ENCODE peak calls at places on chromosomes 5 and 9, in seven cellular contexts. E is substantia nigra; G is stimulated activated CD4-positive, alpha-beta T cell treated with anti-CD3 and anti-CD28 coated beads, Interleukin-12 subunit alpha, Interleukin-12 subunit beta, amount 100 ng/mL, for 48 hours; R is effector memory CD4-positive, alpha-beta T cell; F is left colon; J is spleen; P is astrocyte of the hippocampus. T is an unnamed sample.

GRCh38 chr9:135155396-135155795 is 67.9 kb downstream of the OLFM1 start:
- DNase-seq in E (no peak), G (no peak), R (no peak), F (no peak), J (no peak), P (no peak), T (no peak)

GRCh38 chr5:141992349-141992963 is 20.4 kb downstream of the GNPDA1 start:
- DNase-seq in E (peak), G (peak), R (peak), F (peak), J (no peak), P (peak), T (peak)

GRCh38 chr9:22238809-22239684 is 207.6 kb upstream of the DMRTA1 start:
- DNase-seq in E (no peak), G (no peak), R (no peak), F (no peak), J (no peak), P (peak), T (no peak)

GRCh38 chr5:138950411-138951011 is 75.4 kb upstream of the LRRTM2 start:
- DNase-seq in E (no peak), G (no peak), R (no peak), F (no peak), J (peak), P (no peak), T (peak)

GRCh38 chr5:148730955-148731898 is 76.9 kb upstream of the HTR4 start:
- DNase-seq in E (peak), G (peak), R (peak), F (peak), J (no peak), P (peak), T (peak)

GRCh38 chr9:17280350-17281012 is 145.6 kb downstream of the CNTLN start:
- DNase-seq in E (no peak), G (no peak), R (no peak), F (no peak), J (no peak), P (peak), T (no peak)

GRCh38 chr5:132221781-132222648 is 5.6 kb downstream of the P4HA2 start:
- DNase-seq in E (peak), G (no peak), R (no peak), F (peak), J (peak), P (peak), T (peak)

GRCh38 chr9:134502261-134503211 is 139.1 kb upstream of the COL5A1 start:
- DNase-seq in E (no peak), G (no peak), R (no peak), F (peak), J (peak), P (peak), T (no peak)

GRCh38 chr5:109186759-109187158 is 223.0 kb downstream of the PJA2 start:
- DNase-seq in E (no peak), G (no peak), R (no peak), F (peak), J (no peak), P (no peak), T (no peak)

GRCh38 chr5:127386557-127386956 is 96.0 kb downstream of the MEGF10 start:
- DNase-seq in E (no peak), G (no peak), R (no peak), F (no peak), J (no peak), P (peak), T (no peak)

GRCh38 chr5:150599917-150600511 is 40.4 kb upstream of the SYNPO start:
- DNase-seq in E (peak), G (no peak), R (no peak), F (peak), J (peak), P (peak), T (no peak)

GRCh38 chr9:137482094-137482781 is 23.1 kb upstream of the NSMF start:
- DNase-seq in E (no peak), G (no peak), R (no peak), F (no peak), J (peak), P (peak), T (no peak)

GRCh38 chr5:105836263-105836662 is 1834.5 kb downstream of the EFNA5 start:
- DNase-seq in E (no peak), G (no peak), R (no peak), F (no peak), J (no peak), P (no peak), T (no peak)

GRCh38 chr5:173595826-173596225 is 20.6 kb downstream of the BOD1 start:
- DNase-seq in E (no peak), G (no peak), R (no peak), F (no peak), J (no peak), P (no peak), T (no peak)

GRCh38 chr5:153659337-153659736 is 168.9 kb downstream of the GRIA1 start:
- DNase-seq in E (no peak), G (no peak), R (no peak), F (no peak), J (no peak), P (peak), T (no peak)

GRCh38 chr9:21974542-21975409 is 19.4 kb downstream of the CDKN2A start:
- DNase-seq in E (no peak), G (no peak), R (peak), F (no peak), J (peak), P (peak), T (no peak)

GRCh38 chr5:69152731-69153130 is 14.2 kb upstream of the CCNB1 start:
- DNase-seq in E (no peak), G (no peak), R (no peak), F (no peak), J (no peak), P (no peak), T (no peak)

GRCh38 chr5:17022296-17022695 is 86.2 kb upstream of the MYO10 start:
- DNase-seq in E (no peak), G (no peak), R (no peak), F (no peak), J (no peak), P (no peak), T (no peak)

GRCh38 chr5:152274206-152274605 is 130.9 kb downstream of the NMUR2 start:
- DNase-seq in E (no peak), G (no peak), R (no peak), F (no peak), J (no peak), P (peak), T (no peak)

GRCh38 chr5:174410716-174411512 is 313.5 kb upstream of the MSX2 start:
- DNase-seq in E (no peak), G (no peak), R (no peak), F (no peak), J (no peak), P (peak), T (no peak)

GRCh38 chr9:94175669-94176068 is 83.4 kb upstream of the ZNF169 start:
- DNase-seq in E (no peak), G (no peak), R (no peak), F (no peak), J (no peak), P (no peak), T (no peak)

GRCh38 chr9:68955281-68955680 is 58.6 kb downstream of the PRKACG start:
- DNase-seq in E (no peak), G (no peak), R (no peak), F (no peak), J (no peak), P (no peak), T (no peak)

GRCh38 chr5:150642991-150643710 is 2.7 kb downstream of the SYNPO start:
- DNase-seq in E (no peak), G (no peak), R (no peak), F (no peak), J (no peak), P (no peak), T (no peak)

GRCh38 chr9:14358523-14358922 is 44.6 kb upstream of the NFIB start:
- DNase-seq in E (no peak), G (no peak), R (no peak), F (no peak), J (no peak), P (peak), T (no peak)

T was measured in C1 segment of cervical spinal cord.